ENCODE peak calls at places on chromosomes 6 and 20, in seven cellular contexts. One of them, this sample, is unnamed.

GRCh38 chr6:52620906-52621190 is 44.0 kb upstream of the TRAM2 start:
- DNase-seq in HCT116: no peak
- DNase-seq in H1: no peak
- DNase-seq in GM12878: no peak
- DNase-seq in HepG2: no peak
- DNase-seq in SK-N-SH: no peak
- DNase-seq in K562: no peak
- DNase-seq in this sample: no peak

GRCh38 chr20:54624701-54625472 is 149.5 kb downstream of the DOK5 start:
- DNase-seq in SK-N-SH: no peak
- DNase-seq in K562: no peak
- DNase-seq in GM12878: no peak
- DNase-seq in HepG2: no peak
- DNase-seq in HCT116: no peak
- DNase-seq in H1: no peak
- DNase-seq in this sample: no peak

GRCh38 chr6:32854376-32855178 is 585 bp downstream of the PSMB9 start:
- DNase-seq in H1: no peak
- DNase-seq in SK-N-SH: peak; percentile 30
- DNase-seq in HCT116: no peak
- DNase-seq in GM12878: no peak
- DNase-seq in K562: no peak
- DNase-seq in HepG2: no peak
- DNase-seq in this sample: no peak

GRCh38 chr20:57993738-57994431 is 234.6 kb downstream of the ANKRD60 start:
- DNase-seq in HepG2: no peak
- DNase-seq in H1: no peak
- DNase-seq in K562: no peak
- DNase-seq in GM12878: no peak
- DNase-seq in HCT116: no peak
- DNase-seq in SK-N-SH: no peak
- DNase-seq in this sample: no peak

GRCh38 chr20:51666126-51666525 is 102.1 kb downstream of the ATP9A start:
- DNase-seq in GM12878: no peak
- DNase-seq in HepG2: no peak
- DNase-seq in H1: no peak
- DNase-seq in SK-N-SH: no peak
- DNase-seq in K562: no peak
- DNase-seq in HCT116: no peak
- DNase-seq in this sample: no peak

GRCh38 chr20:2558581-2559301 is 22.4 kb downstream of the TMC2 start:
- DNase-seq in K562: no peak
- DNase-seq in H1: no peak
- DNase-seq in SK-N-SH: no peak
- DNase-seq in GM12878: no peak
- DNase-seq in HCT116: no peak
- DNase-seq in HepG2: no peak
- DNase-seq in this sample: no peak

GRCh38 chr20:2798095-2798805 is 2.2 kb downstream of the CPXM1 start:
- DNase-seq in H1: no peak
- DNase-seq in HCT116: no peak
- DNase-seq in GM12878: no peak
- DNase-seq in K562: no peak
- DNase-seq in SK-N-SH: no peak
- DNase-seq in HepG2: no peak
- DNase-seq in this sample: no peak

GRCh38 chr6:36851149-36851614 is 11.9 kb upstream of the CPNE5 start:
- DNase-seq in HCT116: peak; percentile 37
- DNase-seq in GM12878: no peak
- DNase-seq in K562: peak; percentile 84
- DNase-seq in HepG2: peak; percentile 69
- DNase-seq in SK-N-SH: peak; percentile 61
- DNase-seq in H1: no peak
- DNase-seq in this sample: peak; percentile 78

GRCh38 chr6:90216081-90216977 is 80.3 kb downstream of the BACH2 start:
- DNase-seq in GM12878: no peak
- DNase-seq in H1: no peak
- DNase-seq in HCT116: no peak
- DNase-seq in SK-N-SH: no peak
- DNase-seq in K562: no peak
- DNase-seq in HepG2: peak; percentile 33
- DNase-seq in this sample: no peak

GRCh38 chr6:16333580-16333979 is 95.2 kb downstream of the GMPR start:
- DNase-seq in HepG2: no peak
- DNase-seq in HCT116: no peak
- DNase-seq in SK-N-SH: no peak
- DNase-seq in K562: no peak
- DNase-seq in H1: no peak
- DNase-seq in GM12878: no peak
- DNase-seq in this sample: no peak

GRCh38 chr20:48750941-48751620 is 76.7 kb downstream of the PREX1 start:
- DNase-seq in HepG2: no peak
- DNase-seq in K562: no peak
- DNase-seq in H1: peak; percentile 78
- DNase-seq in SK-N-SH: peak; percentile 28
- DNase-seq in HCT116: no peak
- DNase-seq in GM12878: no peak
- DNase-seq in this sample: peak; percentile 24

GRCh38 chr6:89689732-89690131 is 51.2 kb upstream of the LYRM2 start:
- DNase-seq in HepG2: no peak
- DNase-seq in K562: no peak
- DNase-seq in GM12878: no peak
- DNase-seq in SK-N-SH: no peak
- DNase-seq in H1: peak; percentile 43
- DNase-seq in HCT116: no peak
- DNase-seq in this sample: no peak

GRCh38 chr6:14269434-14269833 is 151.9 kb downstream of the CD83 start:
- DNase-seq in HCT116: no peak
- DNase-seq in GM12878: no peak
- DNase-seq in H1: no peak
- DNase-seq in HepG2: no peak
- DNase-seq in SK-N-SH: no peak
- DNase-seq in K562: no peak
- DNase-seq in this sample: no peak

GRCh38 chr20:63968928-63969760 is 586 bp downstream of the ZNF512B start:
- DNase-seq in GM12878: no peak
- DNase-seq in HCT116: no peak
- DNase-seq in HepG2: peak; percentile 81
- DNase-seq in H1: no peak
- DNase-seq in K562: peak; percentile 41
- DNase-seq in SK-N-SH: peak; percentile 86
- DNase-seq in this sample: no peak
- TF ChIP-seq JUND in GM12878: no peak
- TF ChIP-seq JUND in HCT116: no peak
- TF ChIP-seq JUND in HepG2: peak; percentile 97
- TF ChIP-seq JUND in H1: peak; percentile 52
- TF ChIP-seq JUND in K562: no peak
- TF ChIP-seq JUND in SK-N-SH: no peak
- TF ChIP-seq JUND in this sample: no peak

GRCh38 chr6:75933387-75933975 is 139.0 kb downstream of the IMPG1 start:
- DNase-seq in HCT116: no peak
- DNase-seq in GM12878: no peak
- DNase-seq in HepG2: peak; percentile 15
- DNase-seq in H1: no peak
- DNase-seq in SK-N-SH: no peak
- DNase-seq in K562: no peak
- DNase-seq in this sample: no peak

GRCh38 chr6:75935473-75935793 is 137.0 kb downstream of the IMPG1 start:
- DNase-seq in H1: no peak
- DNase-seq in SK-N-SH: no peak
- DNase-seq in GM12878: no peak
- DNase-seq in HepG2: no peak
- DNase-seq in HCT116: no peak
- DNase-seq in K562: no peak
- DNase-seq in this sample: no peak

GRCh38 chr6:75930954-75931689 is 141.3 kb downstream of the IMPG1 start:
- DNase-seq in HCT116: no peak
- DNase-seq in SK-N-SH: no peak
- DNase-seq in GM12878: no peak
- DNase-seq in K562: no peak
- DNase-seq in H1: no peak
- DNase-seq in HepG2: no peak
- DNase-seq in this sample: no peak

GRCh38 chr6:75934643-75935472 is 137.6 kb downstream of the IMPG1 start:
- DNase-seq in SK-N-SH: peak; percentile 77
- DNase-seq in H1: no peak
- DNase-seq in K562: peak; percentile 67
- DNase-seq in GM12878: peak; percentile 16
- DNase-seq in HepG2: peak; percentile 70
- DNase-seq in HCT116: peak; percentile 48
- DNase-seq in this sample: peak; percentile 79

DNA sequence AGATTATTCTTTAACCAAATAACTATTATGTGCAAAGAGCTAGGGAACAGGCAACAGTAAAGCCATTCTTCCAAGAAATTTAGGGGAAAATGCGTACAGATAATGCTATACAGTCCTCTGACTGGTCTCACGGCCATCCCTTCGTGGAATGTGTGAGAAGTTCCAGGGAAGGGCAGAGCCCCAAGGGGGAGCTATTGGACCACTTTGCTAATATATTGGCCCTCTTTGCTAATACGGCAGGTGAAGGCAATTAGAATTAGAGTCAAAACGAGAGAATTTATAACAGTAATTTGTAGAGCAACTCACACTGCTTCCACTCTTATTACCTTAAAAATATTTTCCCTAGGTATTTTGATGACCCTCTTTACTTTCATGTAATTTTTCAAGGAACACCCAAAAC is 140.4 kb downstream of the IMPG1 start:
- DNase-seq in H1: no peak
- DNase-seq in SK-N-SH: peak; percentile 35
- DNase-seq in K562: peak; percentile 54
- DNase-seq in HCT116: peak; percentile 19
- DNase-seq in HepG2: peak; percentile 49
- DNase-seq in GM12878: no peak
- DNase-seq in this sample: no peak
- TF ChIP-seq JUND in H1: no peak
- TF ChIP-seq JUND in SK-N-SH: no peak
- TF ChIP-seq JUND in K562: no peak
- TF ChIP-seq JUND in HCT116: no peak
- TF ChIP-seq JUND in HepG2: no peak
- TF ChIP-seq JUND in GM12878: no peak
- TF ChIP-seq JUND in this sample: no peak

DNA sequence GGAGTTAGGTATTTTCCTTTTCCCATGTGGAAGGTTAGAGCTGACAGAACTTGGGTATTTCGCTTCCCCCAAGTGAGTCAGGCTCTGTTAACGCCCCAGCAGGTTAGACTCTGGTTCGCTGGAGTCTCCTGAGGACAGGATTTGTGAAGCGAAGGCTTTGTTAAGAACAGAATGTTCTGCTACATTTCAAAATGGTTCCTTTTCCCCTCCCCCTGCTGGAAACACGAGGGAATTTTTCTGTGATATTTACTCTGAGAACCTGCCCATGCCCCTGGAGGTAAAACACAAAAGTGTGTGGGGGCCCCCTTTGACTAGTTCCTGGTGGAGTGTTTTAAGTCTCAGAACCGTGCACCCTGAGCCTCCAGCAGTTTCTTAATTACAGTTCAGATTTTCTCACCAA is 731.4 kb upstream of the CITED2 start:
- DNase-seq in GM12878: no peak
- DNase-seq in SK-N-SH: peak; percentile 15
- DNase-seq in HepG2: peak; percentile 39
- DNase-seq in K562: peak; percentile 72
- DNase-seq in HCT116: peak; percentile 37
- DNase-seq in H1: peak; percentile 10
- DNase-seq in this sample: no peak
- TF ChIP-seq JUND in GM12878: no peak
- TF ChIP-seq JUND in SK-N-SH: no peak
- TF ChIP-seq JUND in HepG2: no peak
- TF ChIP-seq JUND in K562: no peak
- TF ChIP-seq JUND in HCT116: no peak
- TF ChIP-seq JUND in H1: no peak
- TF ChIP-seq JUND in this sample: no peak

DNA sequence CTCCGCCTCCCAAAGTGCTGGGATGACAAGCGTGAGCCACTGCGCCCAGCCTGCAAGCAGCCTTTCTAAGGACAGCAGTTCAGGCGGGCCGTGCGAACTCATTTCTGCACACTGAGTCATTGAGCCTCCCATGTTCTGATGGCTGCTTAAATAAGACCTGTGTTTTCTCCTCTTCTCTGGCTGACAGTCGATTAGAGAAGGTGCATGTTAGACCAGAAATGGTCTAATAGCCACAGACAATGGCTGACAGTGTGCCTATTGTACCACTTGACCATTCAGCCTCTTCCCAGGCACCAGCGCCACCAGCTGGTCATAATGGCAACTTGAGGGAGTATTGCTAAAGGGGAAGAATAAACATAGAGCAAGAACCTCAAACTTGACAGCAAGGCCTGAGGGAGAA is 6.2 kb downstream of the CST11 start:
- DNase-seq in GM12878: peak; percentile 11
- DNase-seq in SK-N-SH: peak; percentile 46
- DNase-seq in HepG2: peak; percentile 82
- DNase-seq in H1: no peak
- DNase-seq in K562: peak; percentile 62
- DNase-seq in HCT116: peak; percentile 35
- DNase-seq in this sample: peak; percentile 68
- TF ChIP-seq JUND in GM12878: no peak
- TF ChIP-seq JUND in SK-N-SH: no peak
- TF ChIP-seq JUND in HepG2: peak; percentile 24
- TF ChIP-seq JUND in H1: no peak
- TF ChIP-seq JUND in K562: no peak
- TF ChIP-seq JUND in HCT116: no peak
- TF ChIP-seq JUND in this sample: no peak

DNA sequence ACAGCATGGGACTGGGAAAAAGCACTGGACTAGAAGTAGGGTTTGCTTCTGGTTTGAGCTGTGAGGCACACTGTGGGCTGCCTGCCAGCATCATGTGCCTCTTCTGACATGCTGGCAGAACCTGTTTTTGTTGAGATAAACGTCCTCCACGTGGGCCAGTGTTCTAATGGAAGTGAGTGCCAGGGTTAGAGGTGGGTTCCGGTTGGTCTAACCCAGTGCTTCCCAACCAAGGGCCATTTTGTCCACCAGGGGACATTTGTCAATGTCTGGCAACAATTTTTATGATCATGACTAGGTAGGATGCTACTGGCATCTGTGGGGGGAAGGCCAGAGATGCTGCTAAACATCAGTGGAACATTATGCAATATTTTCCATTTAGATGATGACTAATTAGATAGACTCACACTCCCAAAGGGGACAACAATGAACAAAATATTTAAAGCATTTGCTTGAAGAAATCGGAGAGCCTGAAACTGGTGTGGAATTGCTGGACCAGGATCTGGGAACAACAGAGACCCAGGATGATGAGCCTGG is 7.8 kb upstream of the APMAP start:
- DNase-seq in H1: no peak
- DNase-seq in HepG2: no peak
- DNase-seq in GM12878: no peak
- DNase-seq in K562: no peak
- DNase-seq in HCT116: no peak
- DNase-seq in SK-N-SH: no peak
- DNase-seq in this sample: peak; percentile 77
- TF ChIP-seq JUND in H1: no peak
- TF ChIP-seq JUND in HepG2: no peak
- TF ChIP-seq JUND in GM12878: no peak
- TF ChIP-seq JUND in K562: no peak
- TF ChIP-seq JUND in HCT116: no peak
- TF ChIP-seq JUND in SK-N-SH: peak; percentile 49
- TF ChIP-seq JUND in this sample: no peak